ENCODE peak calls at places on chromosomes 3 and 15, in nine cellular contexts. One of them, this sample, is unnamed.

GRCh38 chr15:90389513-90389912 is 1.5 kb downstream of the IQGAP1 start:
- DNase-seq in activated effector memory CD4-positive, alpha-beta T cell treated with anti-CD3 and anti-CD28 coated beads, Interleukin-2, amount 50 U/mL, for 16 hours: no peak
- DNase-seq in SK-N-SH: no peak
- DNase-seq in pons: no peak
- DNase-seq in D341Med: no peak
- DNase-seq in activated T-helper 1 cell treated with anti-CD3 and anti-CD28 coated beads, Interleukin-2, amount 50 U/mL, for 16 hours: no peak
- DNase-seq in activated T-cell treated with anti-CD3 and anti-CD28 coated beads, Interleukin-2, amount 50 U/mL, for 48 hours: no peak
- DNase-seq in GM13976: no peak
- DNase-seq in upper lobe of right lung: no peak
- DNase-seq in this sample: no peak

GRCh38 chr3:27749640-27750039 is 27.5 kb upstream of the EOMES start:
- DNase-seq in activated effector memory CD4-positive, alpha-beta T cell treated with anti-CD3 and anti-CD28 coated beads, Interleukin-2, amount 50 U/mL, for 16 hours: no peak
- DNase-seq in SK-N-SH: no peak
- DNase-seq in pons: no peak
- DNase-seq in D341Med: no peak
- DNase-seq in activated T-helper 1 cell treated with anti-CD3 and anti-CD28 coated beads, Interleukin-2, amount 50 U/mL, for 16 hours: no peak
- DNase-seq in activated T-cell treated with anti-CD3 and anti-CD28 coated beads, Interleukin-2, amount 50 U/mL, for 48 hours: no peak
- DNase-seq in GM13976: no peak
- DNase-seq in upper lobe of right lung: no peak
- DNase-seq in this sample: no peak

GRCh38 chr3:178684881-178685590 is 148.8 kb downstream of the KCNMB2 start:
- DNase-seq in activated effector memory CD4-positive, alpha-beta T cell treated with anti-CD3 and anti-CD28 coated beads, Interleukin-2, amount 50 U/mL, for 16 hours: no peak
- DNase-seq in SK-N-SH: no peak
- DNase-seq in pons: no peak
- DNase-seq in D341Med: no peak
- DNase-seq in activated T-helper 1 cell treated with anti-CD3 and anti-CD28 coated beads, Interleukin-2, amount 50 U/mL, for 16 hours: no peak
- DNase-seq in activated T-cell treated with anti-CD3 and anti-CD28 coated beads, Interleukin-2, amount 50 U/mL, for 48 hours: no peak
- DNase-seq in GM13976: no peak
- DNase-seq in upper lobe of right lung: no peak
- DNase-seq in this sample: no peak

GRCh38 chr3:13194285-13195209 is 121.3 kb upstream of the IQSEC1 start:
- DNase-seq in activated effector memory CD4-positive, alpha-beta T cell treated with anti-CD3 and anti-CD28 coated beads, Interleukin-2, amount 50 U/mL, for 16 hours: no peak
- DNase-seq in SK-N-SH: no peak
- DNase-seq in pons: no peak
- DNase-seq in D341Med: no peak
- DNase-seq in activated T-helper 1 cell treated with anti-CD3 and anti-CD28 coated beads, Interleukin-2, amount 50 U/mL, for 16 hours: no peak
- DNase-seq in activated T-cell treated with anti-CD3 and anti-CD28 coated beads, Interleukin-2, amount 50 U/mL, for 48 hours: no peak
- DNase-seq in GM13976: no peak
- DNase-seq in upper lobe of right lung: no peak
- DNase-seq in this sample: no peak

GRCh38 chr15:76190767-76191538 is 120.3 kb downstream of the ETFA start:
- DNase-seq in activated effector memory CD4-positive, alpha-beta T cell treated with anti-CD3 and anti-CD28 coated beads, Interleukin-2, amount 50 U/mL, for 16 hours: peak
- DNase-seq in SK-N-SH: peak
- DNase-seq in pons: peak
- DNase-seq in D341Med: peak
- DNase-seq in activated T-helper 1 cell treated with anti-CD3 and anti-CD28 coated beads, Interleukin-2, amount 50 U/mL, for 16 hours: peak
- DNase-seq in activated T-cell treated with anti-CD3 and anti-CD28 coated beads, Interleukin-2, amount 50 U/mL, for 48 hours: peak
- DNase-seq in GM13976: peak
- DNase-seq in upper lobe of right lung: peak
- DNase-seq in this sample: peak

GRCh38 chr3:178513539-178514410 is 22.5 kb upstream of the KCNMB2 start:
- DNase-seq in activated effector memory CD4-positive, alpha-beta T cell treated with anti-CD3 and anti-CD28 coated beads, Interleukin-2, amount 50 U/mL, for 16 hours: no peak
- DNase-seq in SK-N-SH: no peak
- DNase-seq in pons: no peak
- DNase-seq in D341Med: no peak
- DNase-seq in activated T-helper 1 cell treated with anti-CD3 and anti-CD28 coated beads, Interleukin-2, amount 50 U/mL, for 16 hours: no peak
- DNase-seq in activated T-cell treated with anti-CD3 and anti-CD28 coated beads, Interleukin-2, amount 50 U/mL, for 48 hours: no peak
- DNase-seq in GM13976: no peak
- DNase-seq in upper lobe of right lung: no peak
- DNase-seq in this sample: no peak

GRCh38 chr3:142981108-142981507 is 17.6 kb upstream of the PAQR9 start:
- DNase-seq in activated effector memory CD4-positive, alpha-beta T cell treated with anti-CD3 and anti-CD28 coated beads, Interleukin-2, amount 50 U/mL, for 16 hours: no peak
- DNase-seq in SK-N-SH: no peak
- DNase-seq in pons: no peak
- DNase-seq in D341Med: peak
- DNase-seq in activated T-helper 1 cell treated with anti-CD3 and anti-CD28 coated beads, Interleukin-2, amount 50 U/mL, for 16 hours: no peak
- DNase-seq in activated T-cell treated with anti-CD3 and anti-CD28 coated beads, Interleukin-2, amount 50 U/mL, for 48 hours: no peak
- DNase-seq in GM13976: no peak
- DNase-seq in upper lobe of right lung: no peak
- DNase-seq in this sample: no peak

GRCh38 chr3:68919000-68919399 is 13.3 kb downstream of the TAFA4 start:
- DNase-seq in activated effector memory CD4-positive, alpha-beta T cell treated with anti-CD3 and anti-CD28 coated beads, Interleukin-2, amount 50 U/mL, for 16 hours: no peak
- DNase-seq in SK-N-SH: no peak
- DNase-seq in pons: no peak
- DNase-seq in D341Med: no peak
- DNase-seq in activated T-helper 1 cell treated with anti-CD3 and anti-CD28 coated beads, Interleukin-2, amount 50 U/mL, for 16 hours: no peak
- DNase-seq in activated T-cell treated with anti-CD3 and anti-CD28 coated beads, Interleukin-2, amount 50 U/mL, for 48 hours: no peak
- DNase-seq in GM13976: no peak
- DNase-seq in upper lobe of right lung: no peak
- DNase-seq in this sample: no peak

GRCh38 chr3:189720746-189721426 is 89.7 kb downstream of the TP63 start:
- DNase-seq in activated effector memory CD4-positive, alpha-beta T cell treated with anti-CD3 and anti-CD28 coated beads, Interleukin-2, amount 50 U/mL, for 16 hours: no peak
- DNase-seq in SK-N-SH: no peak
- DNase-seq in pons: no peak
- DNase-seq in D341Med: no peak
- DNase-seq in activated T-helper 1 cell treated with anti-CD3 and anti-CD28 coated beads, Interleukin-2, amount 50 U/mL, for 16 hours: no peak
- DNase-seq in activated T-cell treated with anti-CD3 and anti-CD28 coated beads, Interleukin-2, amount 50 U/mL, for 48 hours: no peak
- DNase-seq in GM13976: no peak
- DNase-seq in upper lobe of right lung: no peak
- DNase-seq in this sample: no peak

GRCh38 chr15:36596915-36597314 is 17.5 kb downstream of the CDIN1 start:
- DNase-seq in activated effector memory CD4-positive, alpha-beta T cell treated with anti-CD3 and anti-CD28 coated beads, Interleukin-2, amount 50 U/mL, for 16 hours: no peak
- DNase-seq in SK-N-SH: no peak
- DNase-seq in pons: no peak
- DNase-seq in D341Med: no peak
- DNase-seq in activated T-helper 1 cell treated with anti-CD3 and anti-CD28 coated beads, Interleukin-2, amount 50 U/mL, for 16 hours: no peak
- DNase-seq in activated T-cell treated with anti-CD3 and anti-CD28 coated beads, Interleukin-2, amount 50 U/mL, for 48 hours: no peak
- DNase-seq in GM13976: no peak
- DNase-seq in upper lobe of right lung: no peak
- DNase-seq in this sample: no peak

GRCh38 chr3:11200679-11200952 is 46.3 kb downstream of the HRH1 start:
- DNase-seq in activated effector memory CD4-positive, alpha-beta T cell treated with anti-CD3 and anti-CD28 coated beads, Interleukin-2, amount 50 U/mL, for 16 hours: no peak
- DNase-seq in SK-N-SH: no peak
- DNase-seq in pons: no peak
- DNase-seq in D341Med: no peak
- DNase-seq in activated T-helper 1 cell treated with anti-CD3 and anti-CD28 coated beads, Interleukin-2, amount 50 U/mL, for 16 hours: no peak
- DNase-seq in activated T-cell treated with anti-CD3 and anti-CD28 coated beads, Interleukin-2, amount 50 U/mL, for 48 hours: no peak
- DNase-seq in GM13976: no peak
- DNase-seq in upper lobe of right lung: no peak
- DNase-seq in this sample: no peak

GRCh38 chr15:52067545-52067926 is 45.0 kb downstream of the BCL2L10 start:
- DNase-seq in activated effector memory CD4-positive, alpha-beta T cell treated with anti-CD3 and anti-CD28 coated beads, Interleukin-2, amount 50 U/mL, for 16 hours: no peak
- DNase-seq in SK-N-SH: no peak
- DNase-seq in pons: no peak
- DNase-seq in D341Med: no peak
- DNase-seq in activated T-helper 1 cell treated with anti-CD3 and anti-CD28 coated beads, Interleukin-2, amount 50 U/mL, for 16 hours: no peak
- DNase-seq in activated T-cell treated with anti-CD3 and anti-CD28 coated beads, Interleukin-2, amount 50 U/mL, for 48 hours: no peak
- DNase-seq in GM13976: no peak
- DNase-seq in upper lobe of right lung: no peak
- DNase-seq in this sample: no peak

GRCh38 chr3:135034291-135034768 is 239.3 kb downstream of the EPHB1 start:
- DNase-seq in activated effector memory CD4-positive, alpha-beta T cell treated with anti-CD3 and anti-CD28 coated beads, Interleukin-2, amount 50 U/mL, for 16 hours: no peak
- DNase-seq in SK-N-SH: no peak
- DNase-seq in pons: no peak
- DNase-seq in D341Med: no peak
- DNase-seq in activated T-helper 1 cell treated with anti-CD3 and anti-CD28 coated beads, Interleukin-2, amount 50 U/mL, for 16 hours: no peak
- DNase-seq in activated T-cell treated with anti-CD3 and anti-CD28 coated beads, Interleukin-2, amount 50 U/mL, for 48 hours: no peak
- DNase-seq in GM13976: no peak
- DNase-seq in upper lobe of right lung: no peak
- DNase-seq in this sample: no peak

GRCh38 chr3:194607592-194608386 is 25.4 kb downstream of the TMEM44 start:
- DNase-seq in activated effector memory CD4-positive, alpha-beta T cell treated with anti-CD3 and anti-CD28 coated beads, Interleukin-2, amount 50 U/mL, for 16 hours: no peak
- DNase-seq in SK-N-SH: no peak
- DNase-seq in pons: no peak
- DNase-seq in D341Med: no peak
- DNase-seq in activated T-helper 1 cell treated with anti-CD3 and anti-CD28 coated beads, Interleukin-2, amount 50 U/mL, for 16 hours: no peak
- DNase-seq in activated T-cell treated with anti-CD3 and anti-CD28 coated beads, Interleukin-2, amount 50 U/mL, for 48 hours: no peak
- DNase-seq in GM13976: no peak
- DNase-seq in upper lobe of right lung: no peak
- DNase-seq in this sample: no peak

GRCh38 chr3:35744419-35744818 is 105.1 kb downstream of the ARPP21 start:
- DNase-seq in activated effector memory CD4-positive, alpha-beta T cell treated with anti-CD3 and anti-CD28 coated beads, Interleukin-2, amount 50 U/mL, for 16 hours: no peak
- DNase-seq in SK-N-SH: no peak
- DNase-seq in pons: peak
- DNase-seq in D341Med: no peak
- DNase-seq in activated T-helper 1 cell treated with anti-CD3 and anti-CD28 coated beads, Interleukin-2, amount 50 U/mL, for 16 hours: no peak
- DNase-seq in activated T-cell treated with anti-CD3 and anti-CD28 coated beads, Interleukin-2, amount 50 U/mL, for 48 hours: no peak
- DNase-seq in GM13976: no peak
- DNase-seq in upper lobe of right lung: no peak
- DNase-seq in this sample: no peak

GRCh38 chr15:64589435-64590084 is 129.2 kb downstream of the ZNF609 start:
- DNase-seq in activated effector memory CD4-positive, alpha-beta T cell treated with anti-CD3 and anti-CD28 coated beads, Interleukin-2, amount 50 U/mL, for 16 hours: no peak
- DNase-seq in SK-N-SH: no peak
- DNase-seq in pons: no peak
- DNase-seq in D341Med: no peak
- DNase-seq in activated T-helper 1 cell treated with anti-CD3 and anti-CD28 coated beads, Interleukin-2, amount 50 U/mL, for 16 hours: no peak
- DNase-seq in activated T-cell treated with anti-CD3 and anti-CD28 coated beads, Interleukin-2, amount 50 U/mL, for 48 hours: no peak
- DNase-seq in GM13976: no peak
- DNase-seq in upper lobe of right lung: no peak
- DNase-seq in this sample: no peak

GRCh38 chr3:182384182-182384581 is 409.1 kb upstream of the ATP11B start:
- DNase-seq in activated effector memory CD4-positive, alpha-beta T cell treated with anti-CD3 and anti-CD28 coated beads, Interleukin-2, amount 50 U/mL, for 16 hours: no peak
- DNase-seq in SK-N-SH: no peak
- DNase-seq in pons: no peak
- DNase-seq in D341Med: no peak
- DNase-seq in activated T-helper 1 cell treated with anti-CD3 and anti-CD28 coated beads, Interleukin-2, amount 50 U/mL, for 16 hours: no peak
- DNase-seq in activated T-cell treated with anti-CD3 and anti-CD28 coated beads, Interleukin-2, amount 50 U/mL, for 48 hours: no peak
- DNase-seq in GM13976: no peak
- DNase-seq in upper lobe of right lung: no peak
- DNase-seq in this sample: no peak

GRCh38 chr3:4492240-4493007 is 724 bp upstream of the ITPR1 start:
- DNase-seq in activated effector memory CD4-positive, alpha-beta T cell treated with anti-CD3 and anti-CD28 coated beads, Interleukin-2, amount 50 U/mL, for 16 hours: peak
- DNase-seq in SK-N-SH: peak
- DNase-seq in pons: peak
- DNase-seq in D341Med: peak
- DNase-seq in activated T-helper 1 cell treated with anti-CD3 and anti-CD28 coated beads, Interleukin-2, amount 50 U/mL, for 16 hours: peak
- DNase-seq in activated T-cell treated with anti-CD3 and anti-CD28 coated beads, Interleukin-2, amount 50 U/mL, for 48 hours: peak
- DNase-seq in GM13976: peak
- DNase-seq in upper lobe of right lung: peak
- DNase-seq in this sample: peak

GRCh38 chr3:105842943-105843342 is 25.9 kb downstream of the CBLB start:
- DNase-seq in activated effector memory CD4-positive, alpha-beta T cell treated with anti-CD3 and anti-CD28 coated beads, Interleukin-2, amount 50 U/mL, for 16 hours: no peak
- DNase-seq in SK-N-SH: no peak
- DNase-seq in pons: no peak
- DNase-seq in D341Med: no peak
- DNase-seq in activated T-helper 1 cell treated with anti-CD3 and anti-CD28 coated beads, Interleukin-2, amount 50 U/mL, for 16 hours: no peak
- DNase-seq in activated T-cell treated with anti-CD3 and anti-CD28 coated beads, Interleukin-2, amount 50 U/mL, for 48 hours: no peak
- DNase-seq in GM13976: no peak
- DNase-seq in upper lobe of right lung: no peak
- DNase-seq in this sample: no peak

GRCh38 chr3:13133471-13133981 is 60.3 kb upstream of the IQSEC1 start:
- DNase-seq in activated effector memory CD4-positive, alpha-beta T cell treated with anti-CD3 and anti-CD28 coated beads, Interleukin-2, amount 50 U/mL, for 16 hours: no peak
- DNase-seq in SK-N-SH: no peak
- DNase-seq in pons: no peak
- DNase-seq in D341Med: peak
- DNase-seq in activated T-helper 1 cell treated with anti-CD3 and anti-CD28 coated beads, Interleukin-2, amount 50 U/mL, for 16 hours: no peak
- DNase-seq in activated T-cell treated with anti-CD3 and anti-CD28 coated beads, Interleukin-2, amount 50 U/mL, for 48 hours: no peak
- DNase-seq in GM13976: no peak
- DNase-seq in upper lobe of right lung: peak
- DNase-seq in this sample: peak

GRCh38 chr3:142987707-142988106 is 13.7 kb upstream of the U2SURP start:
- DNase-seq in activated effector memory CD4-positive, alpha-beta T cell treated with anti-CD3 and anti-CD28 coated beads, Interleukin-2, amount 50 U/mL, for 16 hours: no peak
- DNase-seq in SK-N-SH: no peak
- DNase-seq in pons: peak
- DNase-seq in D341Med: no peak
- DNase-seq in activated T-helper 1 cell treated with anti-CD3 and anti-CD28 coated beads, Interleukin-2, amount 50 U/mL, for 16 hours: no peak
- DNase-seq in activated T-cell treated with anti-CD3 and anti-CD28 coated beads, Interleukin-2, amount 50 U/mL, for 48 hours: no peak
- DNase-seq in GM13976: peak
- DNase-seq in upper lobe of right lung: no peak
- DNase-seq in this sample: no peak

GRCh38 chr3:113151475-113152031 is 59.8 kb upstream of the BOC start:
- DNase-seq in activated effector memory CD4-positive, alpha-beta T cell treated with anti-CD3 and anti-CD28 coated beads, Interleukin-2, amount 50 U/mL, for 16 hours: no peak
- DNase-seq in SK-N-SH: no peak
- DNase-seq in pons: peak
- DNase-seq in D341Med: no peak
- DNase-seq in activated T-helper 1 cell treated with anti-CD3 and anti-CD28 coated beads, Interleukin-2, amount 50 U/mL, for 16 hours: no peak
- DNase-seq in activated T-cell treated with anti-CD3 and anti-CD28 coated beads, Interleukin-2, amount 50 U/mL, for 48 hours: no peak
- DNase-seq in GM13976: no peak
- DNase-seq in upper lobe of right lung: no peak
- DNase-seq in this sample: no peak